ENCODE peak calls at places on chromosomes 4 and X, in five cellular contexts. One of them, this sample, is unnamed.

GRCh38 chr4:83361416-83362196 is 27.0 kb upstream of the HPSE start:
- DNase-seq in LHCN-M2: no peak
- DNase-seq in activated T-helper 1 cell treated with Interleukin-2 at 50 U/mL for 16 hours: no peak
- DNase-seq in GM03348: no peak
- DNase-seq in iPS-NIHi11: peak
- DNase-seq in this sample: no peak

GRCh38 chr4:6701371-6701770 is 7.7 kb downstream of the S100P start:
- DNase-seq in GM03348: no peak
- DNase-seq in iPS-NIHi11: peak
- DNase-seq in LHCN-M2: no peak
- DNase-seq in activated T-helper 1 cell treated with Interleukin-2 at 50 U/mL for 16 hours: no peak
- DNase-seq in this sample: no peak

GRCh38 chr4:176889776-176890175 is 97.1 kb upstream of the VEGFC start:
- DNase-seq in activated T-helper 1 cell treated with Interleukin-2 at 50 U/mL for 16 hours: no peak
- DNase-seq in LHCN-M2: no peak
- DNase-seq in GM03348: no peak
- DNase-seq in iPS-NIHi11: no peak
- DNase-seq in this sample: no peak

GRCh38 chrX:97743014-97743413 is 859.3 kb downstream of the RPA4 start:
- DNase-seq in activated T-helper 1 cell treated with Interleukin-2 at 50 U/mL for 16 hours: no peak
- DNase-seq in iPS-NIHi11: no peak
- DNase-seq in GM03348: no peak
- DNase-seq in LHCN-M2: no peak
- DNase-seq in this sample: no peak

GRCh38 chrX:41822917-41823316 is 98.9 kb downstream of the GPR82 start:
- DNase-seq in LHCN-M2: no peak
- DNase-seq in iPS-NIHi11: peak
- DNase-seq in GM03348: no peak
- DNase-seq in activated T-helper 1 cell treated with Interleukin-2 at 50 U/mL for 16 hours: no peak
- DNase-seq in this sample: no peak

GRCh38 chrX:41705680-41706374 is 17.1 kb downstream of the GPR34 start:
- DNase-seq in iPS-NIHi11: no peak
- DNase-seq in activated T-helper 1 cell treated with Interleukin-2 at 50 U/mL for 16 hours: no peak
- DNase-seq in GM03348: no peak
- DNase-seq in LHCN-M2: no peak
- DNase-seq in this sample: peak

GRCh38 chrX:24619647-24620046 is 27.5 kb downstream of the PCYT1B start:
- DNase-seq in iPS-NIHi11: no peak
- DNase-seq in LHCN-M2: peak
- DNase-seq in GM03348: peak
- DNase-seq in activated T-helper 1 cell treated with Interleukin-2 at 50 U/mL for 16 hours: no peak
- DNase-seq in this sample: no peak

GRCh38 chr4:80301884-80302283 is 33.6 kb upstream of the CFAP299 start:
- DNase-seq in LHCN-M2: no peak
- DNase-seq in activated T-helper 1 cell treated with Interleukin-2 at 50 U/mL for 16 hours: no peak
- DNase-seq in iPS-NIHi11: no peak
- DNase-seq in GM03348: no peak
- DNase-seq in this sample: no peak

GRCh38 chrX:136237074-136237473 is 14.1 kb downstream of the MAP7D3 start:
- DNase-seq in iPS-NIHi11: no peak
- DNase-seq in LHCN-M2: no peak
- DNase-seq in activated T-helper 1 cell treated with Interleukin-2 at 50 U/mL for 16 hours: no peak
- DNase-seq in GM03348: no peak
- DNase-seq in this sample: no peak

GRCh38 chr4:144574004-144574403 is 72.0 kb upstream of the HHIP start:
- DNase-seq in activated T-helper 1 cell treated with Interleukin-2 at 50 U/mL for 16 hours: no peak
- DNase-seq in LHCN-M2: no peak
- DNase-seq in iPS-NIHi11: no peak
- DNase-seq in GM03348: no peak
- DNase-seq in this sample: no peak

GRCh38 chr4:7912826-7913225 is 26.8 kb downstream of the AFAP1 start:
- DNase-seq in iPS-NIHi11: no peak
- DNase-seq in LHCN-M2: no peak
- DNase-seq in GM03348: no peak
- DNase-seq in activated T-helper 1 cell treated with Interleukin-2 at 50 U/mL for 16 hours: no peak
- DNase-seq in this sample: no peak

GRCh38 chrX:106698693-106699092 is 27.8 kb upstream of the RNF128 start:
- DNase-seq in LHCN-M2: peak
- DNase-seq in activated T-helper 1 cell treated with Interleukin-2 at 50 U/mL for 16 hours: no peak
- DNase-seq in iPS-NIHi11: no peak
- DNase-seq in GM03348: peak
- DNase-seq in this sample: no peak

GRCh38 chr4:78706302-78706701 is 69.8 kb upstream of the BMP2K start:
- DNase-seq in activated T-helper 1 cell treated with Interleukin-2 at 50 U/mL for 16 hours: no peak
- DNase-seq in LHCN-M2: no peak
- DNase-seq in GM03348: no peak
- DNase-seq in iPS-NIHi11: no peak
- DNase-seq in this sample: no peak